ENCODE peak calls at places on chromosomes 16 and 17, in six cellular contexts. Q, P, G, R, T and W are unnamed samples.

GRCh38 chr17:55731586-55732250 is 9.1 kb upstream of the TMEM100 start:
- DNase-seq in Q (no peak), P (peak; percentile 51), G (peak; percentile 36), R (no peak), T (peak; percentile 81), W (no peak)

GRCh38 chr16:88809676-88810165 is 2.0 kb downstream of the APRT start:
- DNase-seq in Q (peak; percentile 38), P (peak; percentile 11), G (no peak), R (no peak), T (no peak), W (no peak)

GRCh38 chr16:19354371-19354770 is 63.3 kb upstream of the TMC5 start:
- DNase-seq in Q (no peak), P (no peak), G (no peak), R (no peak), T (no peak), W (no peak)

GRCh38 chr17:38674749-38675615 is at the start of gene EPOP:
- DNase-seq in Q (peak; percentile 92), P (peak; percentile 88), G (peak; percentile 76), R (peak; percentile 97), T (peak; percentile 89), W (peak; percentile 93)

GRCh38 chr17:80104321-80104955 is 3.1 kb downstream of the GAA start:
- DNase-seq in Q (no peak), P (no peak), G (no peak), R (no peak), T (no peak), W (no peak)

GRCh38 chr16:2507052-2507678 is 6.6 kb upstream of the ATP6V0C start:
- DNase-seq in Q (peak; percentile 79), P (no peak), G (no peak), R (peak; percentile 75), T (peak; percentile 53), W (peak; percentile 25)

GRCh38 chr17:59802160-59802559 is 90.6 kb downstream of the TUBD1 start:
- DNase-seq in Q (no peak), P (no peak), G (no peak), R (no peak), T (no peak), W (no peak)

GRCh38 chr17:78186689-78187595 is at the start of the genes AFMID and TK1:
- DNase-seq in Q (peak; percentile 99), P (peak; percentile 97), G (peak; percentile 95), R (peak; percentile 97), T (peak; percentile 96), W (peak; percentile 96)

GRCh38 chr17:22268912-22269220 is 576.5 kb downstream of the KCNJ18 start:
- DNase-seq in Q (no peak), P (no peak), G (no peak), R (no peak), T (no peak), W (no peak)

GRCh38 chr17:34917381-34917780 is 43.9 kb downstream of the CCT6B start:
- DNase-seq in Q (no peak), P (no peak), G (no peak), R (no peak), T (no peak), W (no peak)

GRCh38 chr17:50868594-50868993 is 2.4 kb upstream of the TOB1 start:
- DNase-seq in Q (no peak), P (no peak), G (no peak), R (no peak), T (no peak), W (no peak)

GRCh38 chr16:11138769-11139623 is 117.0 kb downstream of the SOCS1 start:
- DNase-seq in Q (no peak), P (no peak), G (peak; percentile 44), R (no peak), T (no peak), W (no peak)

DNA sequence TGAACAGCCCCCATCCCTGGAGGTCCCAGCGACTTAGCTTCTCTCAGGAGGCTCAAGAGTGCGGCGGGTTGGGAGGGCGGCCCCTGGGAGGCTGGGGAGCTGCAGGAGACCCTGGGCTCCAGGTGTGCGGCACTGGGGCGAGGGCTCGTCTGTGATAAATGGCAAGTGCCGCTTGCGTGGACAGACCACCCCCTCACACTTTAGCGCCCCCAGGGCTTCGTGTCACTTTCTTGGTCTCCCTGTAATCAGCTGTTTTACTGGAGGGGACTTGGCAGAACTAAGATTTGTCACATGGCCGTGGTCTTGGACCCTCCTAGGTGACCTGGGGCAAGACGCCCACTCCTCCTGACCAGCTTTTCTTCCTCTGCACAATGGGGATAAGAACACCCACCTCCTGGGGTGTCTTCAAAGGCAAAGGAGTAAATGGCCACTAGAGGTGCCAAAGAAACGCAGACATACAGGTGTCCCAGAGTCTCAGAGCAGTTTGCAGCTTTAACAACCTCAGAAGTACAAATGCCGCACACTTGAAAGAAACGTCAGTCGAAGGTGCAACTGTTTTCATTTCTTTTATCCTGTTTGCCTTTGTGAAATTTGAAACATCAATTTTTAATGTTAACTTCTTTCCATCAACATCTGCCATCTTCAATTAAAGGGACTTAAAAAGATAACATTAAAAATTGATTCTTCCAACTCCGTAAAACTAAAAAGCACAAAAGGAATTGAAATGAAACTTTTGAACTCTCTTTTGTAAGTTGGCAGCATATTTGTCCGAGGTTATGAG is 946 bp downstream of the OSGIN1 start:
- DNase-seq in Q (peak; percentile 32), P (no peak), G (peak; percentile 32), R (peak; percentile 67), T (no peak), W (peak; percentile 35)
- TF ChIP-seq CTCF in Q (peak; percentile 29), P (peak; percentile 51), G (peak; percentile 37), R (peak; percentile 51), T (peak; percentile 46), W (peak; percentile 44)

GRCh38 chr16:67563708-67564468 is 1.6 kb downstream of the CTCF start:
- DNase-seq in Q (peak; percentile 59), P (peak; percentile 63), G (peak; percentile 88), R (no peak), T (no peak), W (peak; percentile 46)

GRCh38 chr16:67561824-67562525 is 351 bp upstream of the CTCF start:
- DNase-seq in Q (peak; percentile 99), P (peak; percentile 96), G (peak; percentile 95), R (peak; percentile 98), T (peak; percentile 97), W (peak; percentile 98)

GRCh38 chr16:67562918-67563707 is 787 bp downstream of the CTCF start:
- DNase-seq in Q (peak; percentile 84), P (peak; percentile 71), G (peak; percentile 33), R (peak; percentile 63), T (peak; percentile 69), W (peak; percentile 60)

GRCh38 chr16:67561501-67561823 is 864 bp upstream of the CTCF start:
- DNase-seq in Q (no peak), P (no peak), G (no peak), R (no peak), T (no peak), W (no peak)

GRCh38 chr16:67562526-67562917 is at the start of gene CTCF:
- DNase-seq in Q (peak; percentile 92), P (peak; percentile 85), G (peak; percentile 81), R (peak; percentile 91), T (peak; percentile 84), W (peak; percentile 82)
- TF ChIP-seq CTCF in Q (peak; percentile 59), P (peak; percentile 71), G (peak; percentile 95), R (peak; percentile 64), T (peak; percentile 69), W (peak; percentile 59)

GRCh38 chr17:75075597-75076253 is 12.0 kb upstream of the SLC16A5 start:
- DNase-seq in Q (no peak), P (no peak), G (no peak), R (no peak), T (no peak), W (no peak)

GRCh38 chr17:75078097-75079022 is 9.4 kb upstream of the SLC16A5 start:
- DNase-seq in Q (peak; percentile 21), P (no peak), G (peak; percentile 78), R (peak; percentile 81), T (no peak), W (peak; percentile 41)

GRCh38 chr17:75077072-75077489 is 10.7 kb upstream of the SLC16A5 start:
- DNase-seq in Q (no peak), P (no peak), G (no peak), R (no peak), T (no peak), W (no peak)

GRCh38 chr17:75079023-75079373 is 8.8 kb upstream of the SLC16A5 start:
- DNase-seq in Q (no peak), P (no peak), G (no peak), R (no peak), T (no peak), W (no peak)

GRCh38 chr17:75077490-75078096 is 10.2 kb upstream of the SLC16A5 start:
- DNase-seq in Q (peak; percentile 84), P (peak; percentile 73), G (no peak), R (peak; percentile 82), T (peak; percentile 79), W (peak; percentile 60)
- TF ChIP-seq CTCF in Q (peak; percentile 11), P (no peak), G (no peak), R (peak; percentile 42), T (peak; percentile 56), W (peak; percentile 17)

GRCh38 chr17:63440127-63440769 is 5.9 kb downstream of the CYB561 start:
- DNase-seq in Q (no peak), P (no peak), G (no peak), R (no peak), T (no peak), W (no peak)
- TF ChIP-seq CTCF in Q (no peak), P (no peak), G (no peak), R (no peak), T (peak; percentile 16), W (no peak)

GRCh38 chr17:40167685-40168261 is 9.5 kb upstream of the RAPGEFL1 start:
- DNase-seq in Q (no peak), P (no peak), G (no peak), R (no peak), T (no peak), W (no peak)
- TF ChIP-seq CTCF in Q (no peak), P (no peak), G (no peak), R (no peak), T (no peak), W (no peak)

DNA sequence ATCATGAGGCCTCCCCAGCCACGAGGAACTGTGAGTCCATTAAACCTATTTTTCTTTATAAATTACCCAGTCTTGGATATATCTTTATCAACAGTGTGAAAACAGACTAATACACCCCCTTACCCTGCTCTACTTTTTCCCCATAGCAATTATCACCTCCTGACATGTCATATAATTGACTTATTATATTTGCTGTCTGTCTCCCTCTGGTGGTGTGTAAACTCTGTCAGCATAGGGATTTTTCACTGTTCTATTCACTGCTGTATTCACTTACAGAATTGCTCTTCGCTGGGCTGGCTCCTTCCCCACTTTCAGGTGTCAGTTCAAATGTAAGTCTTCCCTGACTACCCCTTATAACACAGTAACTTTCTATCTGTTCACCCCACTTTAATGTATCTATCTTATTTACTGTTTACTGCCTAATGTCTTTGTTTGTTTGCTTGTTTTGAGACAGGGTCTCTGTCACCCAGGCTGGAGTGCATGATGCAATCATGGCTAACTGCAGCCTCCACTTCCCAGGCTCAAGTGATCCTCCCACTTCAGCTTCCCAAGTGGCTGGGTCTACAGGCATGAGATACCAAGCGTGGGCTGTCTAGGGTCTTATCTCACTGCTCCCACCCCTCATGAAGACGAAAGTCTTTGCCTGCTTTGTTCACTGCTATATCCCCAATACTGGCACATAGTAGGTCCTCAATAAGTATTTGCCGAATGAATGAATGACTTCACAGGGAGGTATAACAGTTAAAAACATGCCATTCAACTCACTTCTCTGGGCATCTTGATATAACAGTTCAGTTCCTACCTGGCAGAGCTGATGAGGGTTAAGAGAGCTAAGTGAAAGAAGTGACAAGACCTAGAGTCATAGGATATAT is 52.4 kb upstream of the CDH3 start:
- DNase-seq in Q (peak; percentile 14), P (no peak), G (no peak), R (peak; percentile 34), T (no peak), W (peak; percentile 8)
- TF ChIP-seq CTCF in Q (no peak), P (no peak), G (peak; percentile 3), R (no peak), T (peak; percentile 11), W (peak; percentile 25)